ENCODE peak calls at places on chromosomes 1 and 21, in eight cellular contexts. One of them, this sample, is unnamed.

GRCh38 chr1:155847823-155848529 is 9.0 kb downstream of the GON4L start:
- DNase-seq in MCF 10A: no peak
- DNase-seq in GM13977: no peak
- DNase-seq in SK-N-SH: no peak
- DNase-seq in heart right ventricle: no peak
- DNase-seq in B cell: no peak
- DNase-seq in uterus: no peak
- DNase-seq in breast epithelium: no peak
- DNase-seq in this sample: no peak

GRCh38 chr1:152533327-152533938 is 19.2 kb downstream of the CRCT1 start:
- DNase-seq in MCF 10A: peak; percentile 88
- DNase-seq in GM13977: no peak
- DNase-seq in SK-N-SH: peak; percentile 45
- DNase-seq in heart right ventricle: no peak
- DNase-seq in B cell: peak; percentile 11
- DNase-seq in uterus: no peak
- DNase-seq in breast epithelium: no peak
- DNase-seq in this sample: no peak

GRCh38 chr21:43864806-43865470 is at the start of gene AGPAT3:
- DNase-seq in MCF 10A: no peak
- DNase-seq in GM13977: peak; percentile 78
- DNase-seq in SK-N-SH: peak; percentile 87
- DNase-seq in heart right ventricle: peak; percentile 45
- DNase-seq in B cell: peak; percentile 49
- DNase-seq in uterus: no peak
- DNase-seq in breast epithelium: no peak
- DNase-seq in this sample: no peak

GRCh38 chr1:185971688-185972087 is 237.5 kb downstream of the HMCN1 start:
- DNase-seq in MCF 10A: peak; percentile 42
- DNase-seq in GM13977: no peak
- DNase-seq in SK-N-SH: no peak
- DNase-seq in heart right ventricle: no peak
- DNase-seq in B cell: no peak
- DNase-seq in uterus: no peak
- DNase-seq in breast epithelium: no peak
- DNase-seq in this sample: no peak

GRCh38 chr1:160978510-160978927 is 23.9 kb upstream of the ITLN2 start:
- DNase-seq in MCF 10A: peak; percentile 83
- DNase-seq in GM13977: no peak
- DNase-seq in SK-N-SH: no peak
- DNase-seq in heart right ventricle: no peak
- DNase-seq in B cell: no peak
- DNase-seq in uterus: no peak
- DNase-seq in breast epithelium: no peak
- DNase-seq in this sample: no peak

GRCh38 chr1:54800899-54801759 is at the start of gene TTC22:
- DNase-seq in MCF 10A: peak; percentile 71
- DNase-seq in GM13977: peak; percentile 87
- DNase-seq in SK-N-SH: no peak
- DNase-seq in heart right ventricle: no peak
- DNase-seq in B cell: peak; percentile 75
- DNase-seq in uterus: peak; percentile 24
- DNase-seq in breast epithelium: peak; percentile 76
- DNase-seq in this sample: peak; percentile 41

GRCh38 chr1:243268284-243268653 is 12.4 kb downstream of the SDCCAG8 start:
- DNase-seq in MCF 10A: peak; percentile 84
- DNase-seq in GM13977: no peak
- DNase-seq in SK-N-SH: no peak
- DNase-seq in heart right ventricle: no peak
- DNase-seq in B cell: no peak
- DNase-seq in uterus: no peak
- DNase-seq in breast epithelium: no peak
- DNase-seq in this sample: no peak

GRCh38 chr1:237070519-237070918 is 28.5 kb downstream of the RYR2 start:
- DNase-seq in MCF 10A: no peak
- DNase-seq in GM13977: no peak
- DNase-seq in SK-N-SH: no peak
- DNase-seq in heart right ventricle: no peak
- DNase-seq in B cell: no peak
- DNase-seq in uterus: no peak
- DNase-seq in breast epithelium: no peak
- DNase-seq in this sample: no peak

GRCh38 chr1:56302878-56303277 is 276.5 kb downstream of the PLPP3 start:
- DNase-seq in MCF 10A: no peak
- DNase-seq in GM13977: no peak
- DNase-seq in SK-N-SH: no peak
- DNase-seq in heart right ventricle: no peak
- DNase-seq in B cell: no peak
- DNase-seq in uterus: no peak
- DNase-seq in breast epithelium: no peak
- DNase-seq in this sample: no peak

GRCh38 chr1:155226910-155227260 is 18.4 kb downstream of the MTX1 start:
- DNase-seq in MCF 10A: peak; percentile 63
- DNase-seq in GM13977: peak; percentile 50
- DNase-seq in SK-N-SH: peak; percentile 72
- DNase-seq in heart right ventricle: peak; percentile 55
- DNase-seq in B cell: no peak
- DNase-seq in uterus: no peak
- DNase-seq in breast epithelium: no peak
- DNase-seq in this sample: peak; percentile 43

GRCh38 chr1:156430305-156430704 is 61.3 kb downstream of the RHBG start:
- DNase-seq in MCF 10A: no peak
- DNase-seq in GM13977: no peak
- DNase-seq in SK-N-SH: no peak
- DNase-seq in heart right ventricle: no peak
- DNase-seq in B cell: no peak
- DNase-seq in uterus: no peak
- DNase-seq in breast epithelium: no peak
- DNase-seq in this sample: no peak

GRCh38 chr1:82091729-82092128 is 291.0 kb downstream of the ADGRL2 start:
- DNase-seq in MCF 10A: peak; percentile 4
- DNase-seq in GM13977: no peak
- DNase-seq in SK-N-SH: no peak
- DNase-seq in heart right ventricle: no peak
- DNase-seq in B cell: no peak
- DNase-seq in uterus: no peak
- DNase-seq in breast epithelium: no peak
- DNase-seq in this sample: no peak

GRCh38 chr1:39407889-39408640 is 83.4 kb upstream of the BMP8A start:
- DNase-seq in MCF 10A: no peak
- DNase-seq in GM13977: no peak
- DNase-seq in SK-N-SH: no peak
- DNase-seq in heart right ventricle: no peak
- DNase-seq in B cell: no peak
- DNase-seq in uterus: no peak
- DNase-seq in breast epithelium: no peak
- DNase-seq in this sample: no peak

GRCh38 chr1:59499956-59500569 is 203.2 kb downstream of the FGGY start:
- DNase-seq in MCF 10A: peak; percentile 9
- DNase-seq in GM13977: no peak
- DNase-seq in SK-N-SH: no peak
- DNase-seq in heart right ventricle: no peak
- DNase-seq in B cell: no peak
- DNase-seq in uterus: no peak
- DNase-seq in breast epithelium: no peak
- DNase-seq in this sample: no peak

GRCh38 chr1:201591348-201591747 is 52.4 kb downstream of the NAV1 start:
- DNase-seq in MCF 10A: no peak
- DNase-seq in GM13977: no peak
- DNase-seq in SK-N-SH: no peak
- DNase-seq in heart right ventricle: no peak
- DNase-seq in B cell: no peak
- DNase-seq in uterus: no peak
- DNase-seq in breast epithelium: no peak
- DNase-seq in this sample: no peak

GRCh38 chr1:24898909-24899439 is 31.1 kb downstream of the RUNX3 start:
- DNase-seq in MCF 10A: no peak
- DNase-seq in GM13977: peak; percentile 29
- DNase-seq in SK-N-SH: peak; percentile 17
- DNase-seq in heart right ventricle: no peak
- DNase-seq in B cell: peak; percentile 10
- DNase-seq in uterus: no peak
- DNase-seq in breast epithelium: peak; percentile 33
- DNase-seq in this sample: no peak

GRCh38 chr1:11540773-11541160 is 61.8 kb downstream of the DISP3 start:
- DNase-seq in MCF 10A: no peak
- DNase-seq in GM13977: no peak
- DNase-seq in SK-N-SH: no peak
- DNase-seq in heart right ventricle: no peak
- DNase-seq in B cell: no peak
- DNase-seq in uterus: no peak
- DNase-seq in breast epithelium: no peak
- DNase-seq in this sample: no peak

GRCh38 chr1:208127791-208128408 is 116.3 kb downstream of the PLXNA2 start:
- DNase-seq in MCF 10A: no peak
- DNase-seq in GM13977: no peak
- DNase-seq in SK-N-SH: no peak
- DNase-seq in heart right ventricle: no peak
- DNase-seq in B cell: no peak
- DNase-seq in uterus: no peak
- DNase-seq in breast epithelium: no peak
- DNase-seq in this sample: no peak

GRCh38 chr1:25245809-25246599 is 1.2 kb downstream of the RSRP1 start:
- DNase-seq in MCF 10A: peak; percentile 38
- DNase-seq in GM13977: peak; percentile 22
- DNase-seq in SK-N-SH: peak; percentile 55
- DNase-seq in heart right ventricle: no peak
- DNase-seq in B cell: no peak
- DNase-seq in uterus: no peak
- DNase-seq in breast epithelium: no peak
- DNase-seq in this sample: no peak

GRCh38 chr1:14598007-14598497 is 433 bp upstream of the KAZN start:
- DNase-seq in MCF 10A: no peak
- DNase-seq in GM13977: peak; percentile 40
- DNase-seq in SK-N-SH: peak; percentile 63
- DNase-seq in heart right ventricle: no peak
- DNase-seq in B cell: no peak
- DNase-seq in uterus: no peak
- DNase-seq in breast epithelium: no peak
- DNase-seq in this sample: peak; percentile 39

GRCh38 chr1:212098771-212099170 is 63.2 kb downstream of the DTL start:
- DNase-seq in MCF 10A: no peak
- DNase-seq in GM13977: no peak
- DNase-seq in SK-N-SH: no peak
- DNase-seq in heart right ventricle: no peak
- DNase-seq in B cell: no peak
- DNase-seq in uterus: no peak
- DNase-seq in breast epithelium: no peak
- DNase-seq in this sample: no peak

GRCh38 chr1:167219646-167220536 is 795 bp upstream of the POU2F1 start:
- DNase-seq in MCF 10A: peak; percentile 96
- DNase-seq in GM13977: peak; percentile 61
- DNase-seq in SK-N-SH: peak; percentile 73
- DNase-seq in heart right ventricle: peak; percentile 80
- DNase-seq in B cell: peak; percentile 90
- DNase-seq in uterus: peak; percentile 76
- DNase-seq in breast epithelium: peak; percentile 76
- DNase-seq in this sample: peak; percentile 78
- TF ChIP-seq CTCF in MCF 10A: no peak
- TF ChIP-seq CTCF in GM13977: no peak
- TF ChIP-seq CTCF in SK-N-SH: no peak
- TF ChIP-seq CTCF in heart right ventricle: no peak
- TF ChIP-seq CTCF in B cell: peak; percentile 16
- TF ChIP-seq CTCF in uterus: no peak
- TF ChIP-seq CTCF in breast epithelium: peak; percentile 13
- TF ChIP-seq CTCF in this sample: peak; percentile 19

DNA sequence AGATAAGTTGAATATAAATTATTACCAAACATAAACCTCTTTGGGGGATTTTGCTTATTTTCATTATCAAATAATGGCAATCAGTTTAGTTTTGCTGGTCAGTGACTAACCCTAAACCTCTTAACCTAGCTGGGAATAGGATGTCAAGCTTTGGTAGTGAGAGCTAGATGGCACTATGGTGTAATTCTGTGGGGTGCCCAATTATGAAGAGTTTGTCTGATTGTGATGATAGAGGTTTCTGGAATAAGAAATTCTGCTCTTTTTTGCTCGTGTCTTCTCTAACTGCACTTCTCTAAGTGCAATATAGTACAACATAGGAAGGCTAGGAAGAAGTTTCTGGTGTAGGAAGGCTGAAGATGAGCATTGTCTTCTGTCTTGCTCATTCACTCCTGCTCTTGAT is 59.8 kb downstream of the XCL1 start:
- DNase-seq in MCF 10A: peak; percentile 61
- DNase-seq in GM13977: no peak
- DNase-seq in SK-N-SH: no peak
- DNase-seq in heart right ventricle: no peak
- DNase-seq in B cell: no peak
- DNase-seq in uterus: no peak
- DNase-seq in breast epithelium: no peak
- DNase-seq in this sample: no peak
- TF ChIP-seq CTCF in MCF 10A: peak; percentile 36
- TF ChIP-seq CTCF in GM13977: peak; percentile 18
- TF ChIP-seq CTCF in SK-N-SH: peak; percentile 30
- TF ChIP-seq CTCF in heart right ventricle: peak; percentile 36
- TF ChIP-seq CTCF in B cell: no peak
- TF ChIP-seq CTCF in uterus: no peak
- TF ChIP-seq CTCF in breast epithelium: no peak
- TF ChIP-seq CTCF in this sample: no peak

GRCh38 chr21:46648539-46648938 is 13.1 kb downstream of the PRMT2 start:
- DNase-seq in MCF 10A: no peak
- DNase-seq in GM13977: no peak
- DNase-seq in SK-N-SH: no peak
- DNase-seq in heart right ventricle: no peak
- DNase-seq in B cell: no peak
- DNase-seq in uterus: no peak
- DNase-seq in breast epithelium: no peak
- DNase-seq in this sample: no peak
- TF ChIP-seq CTCF in MCF 10A: no peak
- TF ChIP-seq CTCF in GM13977: no peak
- TF ChIP-seq CTCF in SK-N-SH: no peak
- TF ChIP-seq CTCF in heart right ventricle: no peak
- TF ChIP-seq CTCF in B cell: no peak
- TF ChIP-seq CTCF in uterus: no peak
- TF ChIP-seq CTCF in breast epithelium: no peak
- TF ChIP-seq CTCF in this sample: no peak

DNA sequence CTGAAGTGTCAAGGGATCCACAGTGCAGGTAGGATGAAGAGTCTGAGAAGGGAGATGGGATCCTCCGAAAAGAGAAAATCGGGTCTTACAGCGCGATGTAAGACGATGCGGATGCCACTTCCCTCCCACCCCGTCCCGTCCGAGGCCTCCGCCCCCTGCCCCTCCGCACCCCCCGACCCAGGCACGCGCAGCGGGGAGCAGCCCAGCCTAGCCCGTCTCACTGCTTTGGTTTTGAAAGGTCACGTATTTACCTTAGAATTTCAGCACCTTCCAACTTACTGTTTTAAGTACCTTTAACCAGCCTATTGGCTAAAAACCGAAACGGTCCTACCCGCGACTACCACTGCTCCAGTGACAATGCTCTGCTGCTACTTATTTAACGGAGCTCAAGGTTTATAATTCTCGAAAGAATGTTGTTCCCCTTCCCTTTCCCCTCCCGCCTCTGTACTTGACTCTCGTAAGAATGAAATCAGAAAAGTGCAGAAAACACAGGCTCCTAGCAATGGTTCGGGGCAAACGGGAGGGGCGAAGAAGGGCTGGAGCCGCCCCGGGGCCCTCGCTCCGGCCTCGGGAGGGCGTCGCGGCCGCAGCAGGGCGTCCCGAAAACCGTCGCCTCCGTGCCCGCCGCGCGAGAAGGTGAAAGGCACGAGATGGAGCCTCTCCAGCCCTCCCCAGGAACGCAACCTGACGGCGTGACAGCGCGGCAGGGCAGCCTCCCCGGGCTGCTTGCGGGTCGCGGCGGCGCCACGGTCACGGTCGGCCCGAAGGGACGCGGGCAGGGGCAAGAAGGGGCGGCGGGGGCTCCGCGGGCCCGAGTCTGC is 706 bp downstream of the TMEM50B start:
- DNase-seq in MCF 10A: peak; percentile 34
- DNase-seq in GM13977: peak; percentile 74
- DNase-seq in SK-N-SH: peak; percentile 69
- DNase-seq in heart right ventricle: peak; percentile 31
- DNase-seq in B cell: peak; percentile 71
- DNase-seq in uterus: peak; percentile 20
- DNase-seq in breast epithelium: no peak
- DNase-seq in this sample: peak; percentile 26
- TF ChIP-seq CTCF in MCF 10A: peak; percentile 8
- TF ChIP-seq CTCF in GM13977: peak; percentile 30
- TF ChIP-seq CTCF in SK-N-SH: peak; percentile 32
- TF ChIP-seq CTCF in heart right ventricle: no peak
- TF ChIP-seq CTCF in B cell: no peak
- TF ChIP-seq CTCF in uterus: peak; percentile 9
- TF ChIP-seq CTCF in breast epithelium: peak; percentile 23
- TF ChIP-seq CTCF in this sample: no peak

This sample was measured in progenitor cell of endocrine pancreas.